ENCODE peak calls at places on chromosomes 3 and 15, in seven cellular contexts. C, O, X, G, Y, K and H are unnamed samples.

GRCh38 chr3:141367038-141367730 is 1.1 kb upstream of the ZBTB38 start:
- DNase-seq in C (no peak), O (no peak), X (no peak), G (no peak), Y (peak), K (no peak), H (no peak)

GRCh38 chr3:49007068-49007770 is at the start of gene WDR6:
- DNase-seq in C (peak), O (peak), X (peak), G (peak), Y (peak), K (peak), H (peak)

GRCh38 chr3:120341658-120342346 is 7.4 kb downstream of the LRRC58 start:
- DNase-seq in C (no peak), O (peak), X (no peak), G (no peak), Y (no peak), K (no peak), H (no peak)

GRCh38 chr15:95148183-95148582 is 916.8 kb downstream of the MCTP2 start:
- DNase-seq in C (no peak), O (no peak), X (no peak), G (no peak), Y (no peak), K (no peak), H (no peak)

GRCh38 chr3:160010578-160010977 is 21.9 kb downstream of the IL12A start:
- DNase-seq in C (no peak), O (no peak), X (no peak), G (no peak), Y (no peak), K (no peak), H (no peak)

GRCh38 chr15:27686376-27686775 is 412.7 kb downstream of the OCA2 start:
- DNase-seq in C (no peak), O (no peak), X (no peak), G (no peak), Y (peak), K (no peak), H (no peak)

GRCh38 chr3:190534986-190535385 is 21.1 kb downstream of the IL1RAP start:
- DNase-seq in C (no peak), O (no peak), X (no peak), G (no peak), Y (no peak), K (no peak), H (no peak)

GRCh38 chr15:67405208-67406191 is 115.4 kb upstream of the C15orf61 start:
- DNase-seq in C (no peak), O (no peak), X (no peak), G (no peak), Y (no peak), K (no peak), H (no peak)

GRCh38 chr15:88256261-88257230 is at the start of gene NTRK3:
- DNase-seq in C (no peak), O (peak), X (no peak), G (peak), Y (no peak), K (no peak), H (no peak)

GRCh38 chr15:78368671-78369070 is 28.5 kb downstream of the CRABP1 start:
- DNase-seq in C (no peak), O (peak), X (no peak), G (peak), Y (no peak), K (no peak), H (no peak)

GRCh38 chr3:135084404-135084803 is 289.3 kb downstream of the EPHB1 start:
- DNase-seq in C (no peak), O (no peak), X (no peak), G (no peak), Y (no peak), K (no peak), H (no peak)

GRCh38 chr15:26870346-26870745 is 3.5 kb downstream of the GABRA5 start:
- DNase-seq in C (no peak), O (no peak), X (no peak), G (no peak), Y (no peak), K (no peak), H (no peak)

GRCh38 chr15:69852482-69853275 is 245.0 kb downstream of the TLE3 start:
- DNase-seq in C (no peak), O (no peak), X (no peak), G (no peak), Y (peak), K (no peak), H (no peak)

GRCh38 chr3:27556854-27557253 is 72.7 kb upstream of the SLC4A7 start:
- DNase-seq in C (no peak), O (no peak), X (no peak), G (no peak), Y (no peak), K (no peak), H (no peak)

GRCh38 chr3:75305901-75306300 is 358.2 kb upstream of the FRG2C start:
- DNase-seq in C (no peak), O (no peak), X (no peak), G (no peak), Y (no peak), K (no peak), H (no peak)

GRCh38 chr3:194579091-194579606 is 54.1 kb downstream of the TMEM44 start:
- DNase-seq in C (peak), O (no peak), X (no peak), G (no peak), Y (no peak), K (no peak), H (no peak)

GRCh38 chr3:354433-354832 is 157.9 kb downstream of the CHL1 start:
- DNase-seq in C (no peak), O (peak), X (peak), G (peak), Y (no peak), K (peak), H (peak)

GRCh38 chr15:65355173-65355982 is 22.4 kb downstream of the IGDCC3 start:
- DNase-seq in C (no peak), O (peak), X (no peak), G (peak), Y (no peak), K (peak), H (no peak)

GRCh38 chr15:79078003-79078402 is 12.6 kb downstream of the RASGRF1 start:
- DNase-seq in C (no peak), O (no peak), X (no peak), G (no peak), Y (no peak), K (no peak), H (no peak)

GRCh38 chr3:78846688-78847087 is 921.1 kb downstream of the ROBO1 start:
- DNase-seq in C (no peak), O (no peak), X (no peak), G (no peak), Y (no peak), K (no peak), H (no peak)

GRCh38 chr3:33799202-33799551 is 747 bp downstream of the PDCD6IP start:
- DNase-seq in C (no peak), O (no peak), X (no peak), G (no peak), Y (no peak), K (no peak), H (no peak)

GRCh38 chr15:79172032-79172481 is 81.5 kb upstream of the RASGRF1 start:
- DNase-seq in C (no peak), O (peak), X (peak), G (no peak), Y (no peak), K (peak), H (peak)

GRCh38 chr3:13601692-13602080 is 52.8 kb downstream of the FBLN2 start:
- DNase-seq in C (no peak), O (no peak), X (no peak), G (no peak), Y (no peak), K (no peak), H (no peak)

GRCh38 chr15:67038721-67039120 is 26.7 kb upstream of the SMAD3 start:
- DNase-seq in C (no peak), O (no peak), X (no peak), G (no peak), Y (no peak), K (no peak), H (no peak)

GRCh38 chr3:133662256-133662773 is 574 bp upstream of the TOPBP1 start:
- DNase-seq in C (no peak), O (no peak), X (peak), G (no peak), Y (no peak), K (peak), H (peak)

GRCh38 chr15:29724026-29724425 is 98.2 kb downstream of the TJP1 start:
- DNase-seq in C (no peak), O (no peak), X (no peak), G (no peak), Y (no peak), K (no peak), H (no peak)

GRCh38 chr3:184598220-184598927 is 36.8 kb downstream of the EPHB3 start:
- DNase-seq in C (peak), O (no peak), X (no peak), G (no peak), Y (no peak), K (no peak), H (no peak)

GRCh38 chr3:16060358-16060852 is 114.1 kb upstream of the GALNT15 start:
- DNase-seq in C (peak), O (no peak), X (no peak), G (no peak), Y (peak), K (peak), H (peak)

GRCh38 chr3:30578479-30578878 is 27.9 kb upstream of the TGFBR2 start:
- DNase-seq in C (peak), O (no peak), X (no peak), G (no peak), Y (peak), K (peak), H (no peak)

GRCh38 chr3:45994661-45995369 is 809 bp downstream of the FYCO1 start:
- DNase-seq in C (peak), O (peak), X (no peak), G (no peak), Y (no peak), K (peak), H (peak)

GRCh38 chr3:177300039-177300833 is 103.0 kb upstream of the TBL1XR1 start:
- DNase-seq in C (no peak), O (no peak), X (no peak), G (peak), Y (no peak), K (peak), H (peak)

GRCh38 chr3:188049890-188050530 is 103.9 kb upstream of the LPP start:
- DNase-seq in C (no peak), O (no peak), X (no peak), G (no peak), Y (no peak), K (no peak), H (no peak)

GRCh38 chr15:57418640-57419039 is 42.3 kb downstream of the CGNL1 start:
- DNase-seq in C (no peak), O (no peak), X (no peak), G (no peak), Y (no peak), K (no peak), H (no peak)

GRCh38 chr15:90095521-90095959 is 6.7 kb downstream of the IDH2 start:
- DNase-seq in C (no peak), O (no peak), X (no peak), G (no peak), Y (no peak), K (no peak), H (no peak)

GRCh38 chr3:98886525-98886924 is 15.0 kb downstream of the DCBLD2 start:
- DNase-seq in C (no peak), O (no peak), X (no peak), G (no peak), Y (no peak), K (no peak), H (no peak)

GRCh38 chr3:63864008-63864871 is 573 bp downstream of the ATXN7 start:
- DNase-seq in C (peak), O (peak), X (no peak), G (no peak), Y (no peak), K (no peak), H (peak)

GRCh38 chr3:21902956-21903355 is 151.9 kb upstream of the ZNF385D start:
- DNase-seq in C (no peak), O (no peak), X (no peak), G (no peak), Y (no peak), K (no peak), H (no peak)

GRCh38 chr3:192933779-192934456 is 16.3 kb upstream of the MB21D2 start:
- DNase-seq in C (no peak), O (no peak), X (no peak), G (no peak), Y (no peak), K (no peak), H (no peak)